ENCODE peak calls at places on chromosomes 1 and 21, in five cellular contexts. D is heart right ventricle, Z is uterus, S is transverse colon, L is A549. K is an unnamed sample.
A peak's percentile ranks its signal among the peaks of the same experiment; 100 is the strongest.

GRCh38 chr21:33149166-33149565 is 79.2 kb downstream of the OLIG1 start:
- DNase-seq in Z (no peak), D (no peak), L (no peak), S (no peak), K (no peak)

GRCh38 chr1:168553680-168554553 is 10.1 kb upstream of the XCL2 start:
- DNase-seq in L (no peak), D (no peak), S (no peak), Z (no peak), K (no peak)

GRCh38 chr21:45580181-45580575 is 37.9 kb upstream of the SLC19A1 start:
- DNase-seq in D (no peak), L (no peak), Z (no peak), S (peak; percentile 1), K (no peak)

GRCh38 chr1:110765640-110766335 is 91.0 kb upstream of the KCNA3 start:
- DNase-seq in D (peak; percentile 42), L (peak; percentile 38), S (peak; percentile 25), Z (peak; percentile 20), K (peak; percentile 58)

GRCh38 chr1:159179906-159180305 is 8.5 kb downstream of the CADM3 start:
- DNase-seq in Z (no peak), D (no peak), L (no peak), S (no peak), K (no peak)

GRCh38 chr1:83516369-83516768 is 482.6 kb downstream of the TTLL7 start:
- DNase-seq in D (no peak), L (no peak), S (no peak), Z (no peak), K (no peak)

GRCh38 chr1:53294557-53294956 is 33.3 kb downstream of the LRP8 start:
- DNase-seq in Z (no peak), D (no peak), L (peak; percentile 15), S (no peak), K (no peak)

GRCh38 chr1:181033128-181033798 is 520 bp upstream of the MR1 start:
- DNase-seq in D (peak; percentile 50), S (peak; percentile 34), L (peak; percentile 29), Z (peak; percentile 40), K (no peak)

GRCh38 chr1:1072849-1073742 is 1.0 kb downstream of the RNF223 start:
- DNase-seq in Z (no peak), L (no peak), D (no peak), S (no peak), K (no peak)

GRCh38 chr1:225861834-225862580 is 20.2 kb downstream of the TMEM63A start:
- DNase-seq in L (no peak), D (no peak), Z (no peak), S (no peak), K (no peak)

GRCh38 chr1:159171254-159171687 is at the start of gene CADM3:
- DNase-seq in D (no peak), S (no peak), Z (no peak), L (no peak), K (no peak)

GRCh38 chr1:203267912-203268311 is 37.4 kb upstream of the BTG2 start:
- DNase-seq in S (no peak), Z (peak; percentile 18), D (no peak), L (no peak), K (no peak)

GRCh38 chr1:86515597-86515996 is 31.3 kb upstream of the CLCA4 start:
- DNase-seq in L (peak; percentile 47), S (peak; percentile 27), Z (no peak), D (no peak), K (peak; percentile 43)

GRCh38 chr1:213060836-213061235 is 9.8 kb downstream of the RPS6KC1 start:
- DNase-seq in S (no peak), L (no peak), D (no peak), Z (no peak), K (no peak)

GRCh38 chr1:19313636-19313959 is 1.5 kb downstream of the SLC66A1 start:
- DNase-seq in S (no peak), L (no peak), D (no peak), Z (no peak), K (no peak)

GRCh38 chr1:203287109-203287893 is 18.0 kb upstream of the BTG2 start:
- DNase-seq in D (peak; percentile 86), Z (peak; percentile 57), L (no peak), S (peak; percentile 82), K (peak; percentile 63)

GRCh38 chr1:209497729-209498128 is 85.8 kb upstream of the CAMK1G start:
- DNase-seq in D (no peak), Z (no peak), L (no peak), S (no peak), K (no peak)

GRCh38 chr21:44000360-44000759 is 11.7 kb upstream of the TRAPPC10 start:
- DNase-seq in Z (no peak), S (no peak), L (no peak), D (no peak), K (no peak)

GRCh38 chr1:170705981-170706380 is 42.0 kb downstream of the PRRX1 start:
- DNase-seq in Z (no peak), S (no peak), D (no peak), L (no peak), K (no peak)

GRCh38 chr1:5338466-5338865 is 653.8 kb downstream of the NPHP4 start:
- DNase-seq in L (no peak), D (no peak), S (no peak), Z (no peak), K (no peak)

GRCh38 chr1:36203554-36204346 is 20.5 kb upstream of the THRAP3 start:
- DNase-seq in Z (peak; percentile 24), D (peak; percentile 64), L (peak; percentile 70), S (peak; percentile 21), K (no peak)

GRCh38 chr1:214538497-214538896 is 12.9 kb downstream of the PTPN14 start:
- DNase-seq in Z (no peak), D (no peak), L (no peak), S (no peak), K (no peak)

GRCh38 chr1:210650403-210650802 is 321.7 kb downstream of the HHAT start:
- DNase-seq in L (no peak), D (no peak), S (no peak), Z (no peak), K (no peak)

GRCh38 chr21:39900491-39900890 is 33.3 kb downstream of the PCP4 start:
- DNase-seq in Z (no peak), L (no peak), S (no peak), D (no peak), K (no peak)

GRCh38 chr1:45334308-45335245 is 5.4 kb upstream of the TOE1 start:
- DNase-seq in S (no peak), Z (no peak), D (peak; percentile 51), L (no peak), K (no peak)

K was measured in dermis microvascular lymphatic vessel endothelial cell.